ENCODE peak calls at places on chromosomes 6 and 20, in nine cellular contexts. L is cardiac fibroblast, X is GM23338, F is HCT116, T is foreskin fibroblast, U is NB4, J is colonic mucosa, D is right lobe of liver, O is endothelial cell of umbilical vein. R is an unnamed sample.

GRCh38 chr20:48066256-48066655 is 281.0 kb upstream of the SULF2 start:
- DNase-seq in L (peak), X (no peak), F (no peak), T (peak), U (peak), J (no peak), D (no peak), O (peak), R (no peak)

GRCh38 chr6:30640481-30640880 is 6.5 kb upstream of the C6orf136 start:
- DNase-seq in L (no peak), X (no peak), F (no peak), T (no peak), U (no peak), J (no peak), D (no peak), O (no peak), R (no peak)

GRCh38 chr6:4910060-4910746 is 93.6 kb downstream of the RPP40 start:
- DNase-seq in L (no peak), X (no peak), F (no peak), T (no peak), U (no peak), J (no peak), D (no peak), O (no peak), R (peak)

GRCh38 chr6:3506751-3507388 is 50.0 kb upstream of the SLC22A23 start:
- DNase-seq in L (no peak), X (no peak), F (no peak), T (no peak), U (no peak), J (no peak), D (no peak), O (no peak), R (no peak)

GRCh38 chr6:90131091-90131490 is 165.6 kb downstream of the BACH2 start:
- DNase-seq in L (no peak), X (no peak), F (no peak), T (no peak), U (no peak), J (no peak), D (no peak), O (no peak), R (no peak)

GRCh38 chr20:57445298-57445697 is 54.1 kb downstream of the RBM38 start:
- DNase-seq in L (peak), X (no peak), F (no peak), T (peak), U (no peak), J (no peak), D (no peak), O (no peak), R (no peak)

GRCh38 chr6:48068326-48069191 is 42.4 kb downstream of the PTCHD4 start:
- DNase-seq in L (no peak), X (peak), F (no peak), T (no peak), U (no peak), J (no peak), D (peak), O (no peak), R (no peak)

GRCh38 chr20:8432435-8433148 is 300.5 kb downstream of the PLCB1 start:
- DNase-seq in L (no peak), X (peak), F (no peak), T (no peak), U (no peak), J (no peak), D (no peak), O (no peak), R (no peak)

GRCh38 chr6:21898107-21898796 is 304.7 kb downstream of the SOX4 start:
- DNase-seq in L (no peak), X (no peak), F (no peak), T (no peak), U (no peak), J (no peak), D (no peak), O (no peak), R (no peak)

GRCh38 chr6:52152692-52153091 is 33.5 kb upstream of the IL17A start:
- DNase-seq in L (no peak), X (peak), F (no peak), T (no peak), U (no peak), J (no peak), D (no peak), O (no peak), R (no peak)

GRCh38 chr6:52155791-52156576 is 30.2 kb upstream of the IL17A start:
- DNase-seq in L (no peak), X (peak), F (no peak), T (no peak), U (peak), J (no peak), D (no peak), O (peak), R (no peak)

GRCh38 chr6:52157301-52157930 is 28.8 kb upstream of the IL17A start:
- DNase-seq in L (no peak), X (no peak), F (no peak), T (peak), U (no peak), J (no peak), D (no peak), O (peak), R (no peak)

GRCh38 chr6:52152070-52152423 is 34.1 kb upstream of the IL17A start:
- DNase-seq in L (no peak), X (no peak), F (no peak), T (no peak), U (no peak), J (no peak), D (no peak), O (no peak), R (no peak)

DNA sequence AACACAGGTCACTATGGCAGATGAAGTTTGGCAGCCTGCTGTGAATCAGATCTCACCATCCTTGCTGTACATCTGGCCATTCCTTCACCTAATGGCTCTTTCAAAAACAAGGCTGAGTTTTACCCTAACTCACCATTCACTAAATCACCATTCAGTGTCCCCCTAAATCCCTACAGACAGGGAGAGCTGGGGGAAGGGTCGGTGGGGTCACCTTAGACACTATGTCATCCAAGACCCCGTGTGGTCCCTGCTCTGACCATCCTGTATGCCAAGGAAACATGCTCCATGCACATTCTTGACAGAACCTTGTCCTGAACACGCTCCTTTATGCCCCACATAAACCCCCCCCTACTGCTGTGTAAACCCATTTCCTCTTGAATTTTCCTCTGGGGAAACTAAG is 31.8 kb upstream of the IL17A start:
- DNase-seq in L (no peak), X (no peak), F (no peak), T (no peak), U (no peak), J (no peak), D (no peak), O (no peak), R (no peak)
- H3K4me3 ChIP-seq in L (no peak), X (no peak), F (peak), T (no peak), U (no peak), J (no peak), D (no peak), O (no peak), R (no peak)

GRCh38 chr20:9884666-9885065 is 45.8 kb upstream of the PAK5 start:
- DNase-seq in L (no peak), X (peak), F (no peak), T (no peak), U (no peak), J (no peak), D (no peak), O (no peak), R (no peak)
- TF ChIP-seq CTCF in L (no peak), X (peak), F (peak), T (no peak), U (no peak), J (no peak), D (no peak), O (no peak), R (no peak)

GRCh38 chr6:170449231-170449630 is 103.9 kb downstream of the PSMB1 start:
- DNase-seq in L (no peak), X (no peak), F (no peak), T (no peak), U (no peak), J (no peak), D (no peak), O (no peak), R (no peak)

GRCh38 chr6:170448317-170448716 is 104.8 kb downstream of the PSMB1 start:
- DNase-seq in L (no peak), X (no peak), F (no peak), T (no peak), U (no peak), J (no peak), D (no peak), O (no peak), R (no peak)

GRCh38 chr6:170449835-170450753 is 103.0 kb downstream of the PSMB1 start:
- DNase-seq in L (no peak), X (no peak), F (no peak), T (no peak), U (peak), J (no peak), D (no peak), O (no peak), R (no peak)

GRCh38 chr6:170447561-170447930 is 105.6 kb downstream of the PSMB1 start:
- DNase-seq in L (no peak), X (no peak), F (no peak), T (no peak), U (no peak), J (no peak), D (no peak), O (no peak), R (no peak)

DNA sequence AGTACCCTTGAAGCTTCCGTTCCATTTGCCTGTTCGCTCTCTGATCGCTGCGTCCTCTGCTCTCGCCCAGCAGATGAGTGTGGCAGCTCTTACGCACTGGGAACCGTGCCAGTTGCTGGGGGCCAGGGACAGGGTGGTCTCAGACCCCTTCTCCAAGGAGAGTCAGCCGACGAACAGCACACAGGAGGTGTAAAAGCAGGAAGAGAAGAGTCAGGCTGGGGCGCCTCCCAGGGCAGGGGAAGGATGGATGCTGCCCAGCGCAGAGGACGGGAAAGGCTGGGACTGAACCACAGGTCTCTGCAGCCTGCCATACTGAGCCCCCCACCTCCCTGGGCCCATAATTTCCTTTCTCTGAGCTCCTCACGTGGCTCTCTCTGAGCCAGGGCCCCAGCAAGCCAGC is 104.4 kb downstream of the PSMB1 start:
- DNase-seq in L (no peak), X (no peak), F (no peak), T (no peak), U (no peak), J (no peak), D (no peak), O (no peak), R (no peak)
- H3K4me3 ChIP-seq in L (no peak), X (no peak), F (no peak), T (no peak), U (no peak), J (no peak), D (no peak), O (no peak), R (no peak)

GRCh38 chr6:41371461-41371991 is 36.1 kb downstream of the NCR2 start:
- DNase-seq in L (peak), X (peak), F (no peak), T (peak), U (peak), J (peak), D (peak), O (peak), R (peak)
- TF ChIP-seq CTCF in L (peak), X (peak), F (no peak), T (peak), U (no peak), J (no peak), D (no peak), O (peak), R (no peak)

R was measured in lung.